ENCODE peak calls at places on chromosomes 12 and 14, in six cellular contexts. One of them, this sample, is unnamed. For H3K9me3 and H3K27me3, the result is how much of the 10 kb centered on the place peaks cover.

GRCh38 chr14:61659582-61659981 is 35.7 kb upstream of the HIF1A start:
- DNase-seq in CD8-positive, alpha-beta memory T cell: no peak
- DNase-seq in colonic mucosa: no peak
- DNase-seq in adipocyte: peak
- DNase-seq in PC-9: no peak
- DNase-seq in psoas muscle: no peak
- DNase-seq in this sample: no peak

GRCh38 chr14:30908826-30909225 is 34.5 kb downstream of the COCH start:
- DNase-seq in CD8-positive, alpha-beta memory T cell: no peak
- DNase-seq in colonic mucosa: no peak
- DNase-seq in adipocyte: no peak
- DNase-seq in PC-9: no peak
- DNase-seq in psoas muscle: no peak
- DNase-seq in this sample: no peak

GRCh38 chr12:95446511-95446910 is 27.4 kb upstream of the METAP2 start:
- DNase-seq in CD8-positive, alpha-beta memory T cell: no peak
- DNase-seq in colonic mucosa: peak
- DNase-seq in adipocyte: no peak
- DNase-seq in PC-9: no peak
- DNase-seq in psoas muscle: peak
- DNase-seq in this sample: peak

GRCh38 chr14:102923201-102923919 is 897 bp downstream of the AMN start:
- DNase-seq in CD8-positive, alpha-beta memory T cell: no peak
- DNase-seq in colonic mucosa: peak
- DNase-seq in adipocyte: peak
- DNase-seq in PC-9: no peak
- DNase-seq in psoas muscle: no peak
- DNase-seq in this sample: no peak

GRCh38 chr14:103422981-103423600 is 37.9 kb downstream of the MARK3 start:
- DNase-seq in CD8-positive, alpha-beta memory T cell: no peak
- DNase-seq in colonic mucosa: no peak
- DNase-seq in adipocyte: peak
- DNase-seq in PC-9: no peak
- DNase-seq in psoas muscle: no peak
- DNase-seq in this sample: no peak

GRCh38 chr14:99158646-99159165 is 113.3 kb downstream of the BCL11B start:
- DNase-seq in CD8-positive, alpha-beta memory T cell: no peak
- DNase-seq in colonic mucosa: no peak
- DNase-seq in adipocyte: no peak
- DNase-seq in PC-9: no peak
- DNase-seq in psoas muscle: no peak
- DNase-seq in this sample: no peak

GRCh38 chr12:106409898-106410297 is 52.4 kb downstream of the POLR3B start:
- DNase-seq in CD8-positive, alpha-beta memory T cell: no peak
- DNase-seq in colonic mucosa: no peak
- DNase-seq in adipocyte: no peak
- DNase-seq in PC-9: no peak
- DNase-seq in psoas muscle: no peak
- DNase-seq in this sample: no peak

GRCh38 chr14:92627707-92628215 is 114.2 kb downstream of the RIN3 start:
- DNase-seq in CD8-positive, alpha-beta memory T cell: no peak
- DNase-seq in colonic mucosa: no peak
- DNase-seq in adipocyte: no peak
- DNase-seq in PC-9: no peak
- DNase-seq in psoas muscle: no peak
- DNase-seq in this sample: no peak

GRCh38 chr14:25516838-25517237 is 466.9 kb upstream of the STXBP6 start:
- DNase-seq in CD8-positive, alpha-beta memory T cell: no peak
- DNase-seq in colonic mucosa: no peak
- DNase-seq in adipocyte: no peak
- DNase-seq in PC-9: no peak
- DNase-seq in psoas muscle: no peak
- DNase-seq in this sample: no peak

GRCh38 chr12:98582093-98582492 is 11.4 kb upstream of the SLC25A3 start:
- DNase-seq in CD8-positive, alpha-beta memory T cell: no peak
- DNase-seq in colonic mucosa: no peak
- DNase-seq in adipocyte: peak
- DNase-seq in PC-9: no peak
- DNase-seq in psoas muscle: no peak
- DNase-seq in this sample: no peak

GRCh38 chr14:81801921-81802320 is 268.3 kb upstream of the SEL1L start:
- DNase-seq in CD8-positive, alpha-beta memory T cell: no peak
- DNase-seq in colonic mucosa: no peak
- DNase-seq in adipocyte: peak
- DNase-seq in PC-9: no peak
- DNase-seq in psoas muscle: no peak
- DNase-seq in this sample: no peak

GRCh38 chr14:61695695-61696527 is 598 bp downstream of the HIF1A start:
- DNase-seq in CD8-positive, alpha-beta memory T cell: peak
- DNase-seq in colonic mucosa: peak
- DNase-seq in adipocyte: peak
- DNase-seq in PC-9: peak
- DNase-seq in psoas muscle: peak
- DNase-seq in this sample: peak

GRCh38 chr12:102356690-102357089 is 123.7 kb downstream of the IGF1 start:
- DNase-seq in CD8-positive, alpha-beta memory T cell: no peak
- DNase-seq in colonic mucosa: no peak
- DNase-seq in adipocyte: peak
- DNase-seq in PC-9: no peak
- DNase-seq in psoas muscle: no peak
- DNase-seq in this sample: no peak

GRCh38 chr14:76720382-76720813 is 40.9 kb upstream of the VASH1 start:
- DNase-seq in CD8-positive, alpha-beta memory T cell: no peak
- DNase-seq in colonic mucosa: peak
- DNase-seq in adipocyte: no peak
- DNase-seq in PC-9: no peak
- DNase-seq in psoas muscle: peak
- DNase-seq in this sample: peak

GRCh38 chr12:10212623-10213131 is at the start of gene GABARAPL1:
- DNase-seq in CD8-positive, alpha-beta memory T cell: peak
- DNase-seq in colonic mucosa: peak
- DNase-seq in adipocyte: peak
- DNase-seq in PC-9: peak
- DNase-seq in psoas muscle: peak
- DNase-seq in this sample: peak

GRCh38 chr14:24274101-24274543 is 2.7 kb upstream of the RABGGTA start:
- DNase-seq in CD8-positive, alpha-beta memory T cell: peak
- DNase-seq in colonic mucosa: no peak
- DNase-seq in adipocyte: no peak
- DNase-seq in PC-9: peak
- DNase-seq in psoas muscle: peak
- DNase-seq in this sample: no peak

GRCh38 chr14:67951529-67952120 is 132.0 kb downstream of the RAD51B start:
- DNase-seq in CD8-positive, alpha-beta memory T cell: no peak
- DNase-seq in colonic mucosa: no peak
- DNase-seq in adipocyte: no peak
- DNase-seq in PC-9: no peak
- DNase-seq in psoas muscle: no peak
- DNase-seq in this sample: no peak

GRCh38 chr12:47328831-47329545 is 249.2 kb upstream of the AMIGO2 start:
- DNase-seq in CD8-positive, alpha-beta memory T cell: no peak
- DNase-seq in colonic mucosa: no peak
- DNase-seq in adipocyte: peak
- DNase-seq in PC-9: no peak
- DNase-seq in psoas muscle: no peak
- DNase-seq in this sample: no peak

GRCh38 chr14:93114713-93115068 is 1.0 kb downstream of the ITPK1 start:
- DNase-seq in CD8-positive, alpha-beta memory T cell: peak
- DNase-seq in colonic mucosa: peak
- DNase-seq in adipocyte: peak
- DNase-seq in PC-9: no peak
- DNase-seq in psoas muscle: peak
- DNase-seq in this sample: peak

GRCh38 chr12:130041983-130042812 is 120.1 kb upstream of the FZD10 start:
- DNase-seq in CD8-positive, alpha-beta memory T cell: no peak
- DNase-seq in colonic mucosa: peak
- DNase-seq in adipocyte: peak
- DNase-seq in PC-9: no peak
- DNase-seq in psoas muscle: peak
- DNase-seq in this sample: peak

GRCh38 chr12:10395390-10395998 is 5.7 kb upstream of the KLRK1 start:
- DNase-seq in CD8-positive, alpha-beta memory T cell: peak
- DNase-seq in colonic mucosa: peak
- DNase-seq in adipocyte: peak
- DNase-seq in PC-9: peak
- DNase-seq in psoas muscle: no peak
- DNase-seq in this sample: peak

GRCh38 chr12:106107566-106107965 is 31.2 kb downstream of the NUAK1 start:
- DNase-seq in CD8-positive, alpha-beta memory T cell: no peak
- DNase-seq in colonic mucosa: no peak
- DNase-seq in adipocyte: peak
- DNase-seq in PC-9: no peak
- DNase-seq in psoas muscle: no peak
- DNase-seq in this sample: no peak

GRCh38 chr14:101235042-101235871 is 326.0 kb upstream of the DIO3 start:
- DNase-seq in CD8-positive, alpha-beta memory T cell: no peak
- DNase-seq in colonic mucosa: peak
- DNase-seq in adipocyte: peak
- DNase-seq in PC-9: peak
- DNase-seq in psoas muscle: peak
- DNase-seq in this sample: peak

GRCh38 chr14:20343855-20344205 is 395 bp downstream of the PARP2 start:
- DNase-seq in CD8-positive, alpha-beta memory T cell: no peak
- DNase-seq in colonic mucosa: no peak
- DNase-seq in adipocyte: peak
- DNase-seq in PC-9: no peak
- DNase-seq in psoas muscle: no peak
- DNase-seq in this sample: no peak

GRCh38 chr12:22409071-22409951 is 74.8 kb upstream of the ST8SIA1 start:
- DNase-seq in CD8-positive, alpha-beta memory T cell: peak
- DNase-seq in colonic mucosa: no peak
- DNase-seq in adipocyte: no peak
- DNase-seq in PC-9: no peak
- DNase-seq in psoas muscle: no peak
- DNase-seq in this sample: no peak

GRCh38 chr12:120220838-120221575 is 20.1 kb upstream of the RPLP0 start:
- DNase-seq in CD8-positive, alpha-beta memory T cell: no peak
- DNase-seq in colonic mucosa: no peak
- DNase-seq in adipocyte: no peak
- DNase-seq in PC-9: no peak
- DNase-seq in psoas muscle: no peak
- DNase-seq in this sample: no peak

GRCh38 chr14:99573000-99573330 is 31.0 kb downstream of the CCDC85C start:
- DNase-seq in CD8-positive, alpha-beta memory T cell: no peak
- DNase-seq in colonic mucosa: no peak
- DNase-seq in adipocyte: no peak
- DNase-seq in PC-9: no peak
- DNase-seq in psoas muscle: no peak
- DNase-seq in this sample: no peak

GRCh38 chr14:42683690-42684089 is 1077.0 kb downstream of the LRFN5 start:
- DNase-seq in CD8-positive, alpha-beta memory T cell: no peak
- DNase-seq in colonic mucosa: no peak
- DNase-seq in adipocyte: no peak
- DNase-seq in PC-9: no peak
- DNase-seq in psoas muscle: no peak
- DNase-seq in this sample: no peak

GRCh38 chr12:38123566-38124246 is 192.9 kb upstream of the ALG10B start:
- DNase-seq in CD8-positive, alpha-beta memory T cell: no peak
- DNase-seq in colonic mucosa: no peak
- DNase-seq in adipocyte: no peak
- DNase-seq in PC-9: no peak
- DNase-seq in psoas muscle: no peak
- DNase-seq in this sample: no peak

GRCh38 chr12:38118632-38119031 is 197.9 kb upstream of the ALG10B start:
- DNase-seq in CD8-positive, alpha-beta memory T cell: no peak
- DNase-seq in colonic mucosa: no peak
- DNase-seq in adipocyte: no peak
- DNase-seq in PC-9: no peak
- DNase-seq in psoas muscle: no peak
- DNase-seq in this sample: no peak

GRCh38 chr12:38120438-38120837 is 196.1 kb upstream of the ALG10B start:
- DNase-seq in CD8-positive, alpha-beta memory T cell: no peak
- DNase-seq in colonic mucosa: no peak
- DNase-seq in adipocyte: no peak
- DNase-seq in PC-9: no peak
- DNase-seq in psoas muscle: no peak
- DNase-seq in this sample: no peak

GRCh38 chr12:38124247-38125012 is 192.1 kb upstream of the ALG10B start:
- DNase-seq in CD8-positive, alpha-beta memory T cell: no peak
- DNase-seq in colonic mucosa: peak
- DNase-seq in adipocyte: no peak
- DNase-seq in PC-9: no peak
- DNase-seq in psoas muscle: no peak
- DNase-seq in this sample: no peak
- H3K9me3 ChIP-seq in CD8-positive, alpha-beta memory T cell: under half
- H3K9me3 ChIP-seq in colonic mucosa: under half
- H3K9me3 ChIP-seq in adipocyte: under half
- H3K9me3 ChIP-seq in PC-9: under half
- H3K9me3 ChIP-seq in psoas muscle: under half
- H3K9me3 ChIP-seq in this sample: under half

GRCh38 chr12:4816776-4817530 is 92.8 kb upstream of the KCNA1 start:
- DNase-seq in CD8-positive, alpha-beta memory T cell: no peak
- DNase-seq in colonic mucosa: no peak
- DNase-seq in adipocyte: no peak
- DNase-seq in PC-9: no peak
- DNase-seq in psoas muscle: no peak
- DNase-seq in this sample: no peak
- H3K27me3 ChIP-seq in CD8-positive, alpha-beta memory T cell: under half
- H3K27me3 ChIP-seq in colonic mucosa: under half
- H3K27me3 ChIP-seq in adipocyte: under half
- H3K27me3 ChIP-seq in PC-9: half or more
- H3K27me3 ChIP-seq in psoas muscle: under half
- H3K27me3 ChIP-seq in this sample: under half

GRCh38 chr14:28599191-28599590 is 167.4 kb upstream of the FOXG1 start:
- DNase-seq in CD8-positive, alpha-beta memory T cell: no peak
- DNase-seq in colonic mucosa: no peak
- DNase-seq in adipocyte: no peak
- DNase-seq in PC-9: no peak
- DNase-seq in psoas muscle: no peak
- DNase-seq in this sample: no peak
- H3K9me3 ChIP-seq in CD8-positive, alpha-beta memory T cell: under half
- H3K9me3 ChIP-seq in colonic mucosa: under half
- H3K9me3 ChIP-seq in adipocyte: under half
- H3K9me3 ChIP-seq in PC-9: under half
- H3K9me3 ChIP-seq in psoas muscle: under half
- H3K9me3 ChIP-seq in this sample: under half

GRCh38 chr12:114691810-114692557 is 8.0 kb upstream of the TBX3 start:
- DNase-seq in CD8-positive, alpha-beta memory T cell: no peak
- DNase-seq in colonic mucosa: no peak
- DNase-seq in adipocyte: no peak
- DNase-seq in PC-9: no peak
- DNase-seq in psoas muscle: no peak
- DNase-seq in this sample: no peak
- H3K27me3 ChIP-seq in CD8-positive, alpha-beta memory T cell: under half
- H3K27me3 ChIP-seq in colonic mucosa: half or more
- H3K27me3 ChIP-seq in adipocyte: under half
- H3K27me3 ChIP-seq in PC-9: half or more
- H3K27me3 ChIP-seq in psoas muscle: under half
- H3K27me3 ChIP-seq in this sample: half or more

GRCh38 chr12:133234971-133235370 is 706 bp downstream of the ANHX start:
- DNase-seq in CD8-positive, alpha-beta memory T cell: no peak
- DNase-seq in colonic mucosa: no peak
- DNase-seq in adipocyte: no peak
- DNase-seq in PC-9: no peak
- DNase-seq in psoas muscle: no peak
- DNase-seq in this sample: no peak
- H3K9me3 ChIP-seq in CD8-positive, alpha-beta memory T cell: under half
- H3K9me3 ChIP-seq in colonic mucosa: under half
- H3K9me3 ChIP-seq in adipocyte: under half
- H3K9me3 ChIP-seq in PC-9: under half
- H3K9me3 ChIP-seq in psoas muscle: under half
- H3K9me3 ChIP-seq in this sample: under half

GRCh38 chr14:22767323-22767589 is 768 bp downstream of the OXA1L start:
- DNase-seq in CD8-positive, alpha-beta memory T cell: no peak
- DNase-seq in colonic mucosa: no peak
- DNase-seq in adipocyte: no peak
- DNase-seq in PC-9: no peak
- DNase-seq in psoas muscle: no peak
- DNase-seq in this sample: no peak
- H3K27me3 ChIP-seq in CD8-positive, alpha-beta memory T cell: under half
- H3K27me3 ChIP-seq in colonic mucosa: under half
- H3K27me3 ChIP-seq in adipocyte: under half
- H3K27me3 ChIP-seq in PC-9: under half
- H3K27me3 ChIP-seq in psoas muscle: under half
- H3K27me3 ChIP-seq in this sample: under half

This sample was measured in heart right ventricle.